ENCODE peak calls at places on chromosomes 11 and 22, in nine cellular contexts. B, Z, R, T, F, K, V, I and Y are unnamed samples.

GRCh38 chr11:64181506-64182411 is 4.2 kb upstream of the STIP1 start:
- DNase-seq in B (peak; percentile 94), Z (no peak), R (peak; percentile 88), T (peak; percentile 68), F (no peak), K (peak; percentile 93), V (peak; percentile 94), I (peak; percentile 91), Y (peak; percentile 97)

GRCh38 chr11:6757373-6757967 is 14.3 kb downstream of the OR2AG2 start:
- DNase-seq in B (peak; percentile 50), Z (no peak), R (peak; percentile 70), T (peak; percentile 48), F (peak; percentile 43), K (peak; percentile 63), V (peak; percentile 64), I (no peak), Y (peak; percentile 50)

GRCh38 chr11:84886344-84886743 is 740.8 kb downstream of the DLG2 start:
- DNase-seq in B (peak; percentile 8), Z (no peak), R (no peak), T (no peak), F (no peak), K (no peak), V (peak; percentile 33), I (no peak), Y (no peak)

GRCh38 chr11:96090711-96091110 is 166.8 kb upstream of the MTMR2 start:
- DNase-seq in B (no peak), Z (no peak), R (no peak), T (no peak), F (no peak), K (no peak), V (peak; percentile 77), I (no peak), Y (no peak)

GRCh38 chr11:129354688-129355087 is 21.0 kb upstream of the BARX2 start:
- DNase-seq in B (no peak), Z (no peak), R (no peak), T (no peak), F (no peak), K (no peak), V (no peak), I (no peak), Y (no peak)

GRCh38 chr11:102793677-102794290 is 4.2 kb downstream of the MMP1 start:
- DNase-seq in B (no peak), Z (no peak), R (no peak), T (no peak), F (no peak), K (no peak), V (no peak), I (no peak), Y (no peak)

GRCh38 chr11:88352139-88352538 is 14.6 kb upstream of the CTSC start:
- DNase-seq in B (no peak), Z (no peak), R (no peak), T (no peak), F (no peak), K (no peak), V (peak; percentile 57), I (no peak), Y (no peak)

GRCh38 chr11:1553808-1554594 is 18.1 kb downstream of the DUSP8 start:
- DNase-seq in B (no peak), Z (no peak), R (no peak), T (peak; percentile 68), F (no peak), K (peak; percentile 94), V (no peak), I (no peak), Y (peak; percentile 96)

GRCh38 chr11:119188887-119189286 is 3.6 kb downstream of the NHERF4 start:
- DNase-seq in B (no peak), Z (no peak), R (no peak), T (no peak), F (no peak), K (no peak), V (no peak), I (no peak), Y (no peak)

GRCh38 chr22:47260551-47260950 is 498.1 kb downstream of the TBC1D22A start:
- DNase-seq in B (no peak), Z (no peak), R (peak; percentile 93), T (no peak), F (no peak), K (no peak), V (no peak), I (no peak), Y (no peak)

GRCh38 chr11:67632982-67633755 is 3.4 kb upstream of the NUDT8 start:
- DNase-seq in B (no peak), Z (peak; percentile 61), R (no peak), T (no peak), F (no peak), K (no peak), V (no peak), I (peak; percentile 13), Y (no peak)

GRCh38 chr11:30919389-30920172 is 333.4 kb upstream of the MPPED2 start:
- DNase-seq in B (no peak), Z (no peak), R (peak; percentile 57), T (no peak), F (no peak), K (no peak), V (no peak), I (no peak), Y (no peak)

GRCh38 chr11:19345519-19345847 is 104.7 kb upstream of the E2F8 start:
- DNase-seq in B (no peak), Z (no peak), R (peak; percentile 77), T (peak; percentile 78), F (peak; percentile 38), K (no peak), V (no peak), I (no peak), Y (no peak)

GRCh38 chr11:10932976-10933375 is 75.1 kb upstream of the ZBED5 start:
- DNase-seq in B (no peak), Z (no peak), R (no peak), T (no peak), F (no peak), K (no peak), V (no peak), I (no peak), Y (no peak)

GRCh38 chr11:125886997-125887372 is 483 bp upstream of the HYLS1 start:
- DNase-seq in B (peak; percentile 30), Z (no peak), R (peak; percentile 68), T (no peak), F (no peak), K (no peak), V (peak; percentile 11), I (peak; percentile 46), Y (peak; percentile 19)

GRCh38 chr11:96143016-96143670 is 199.9 kb downstream of the MAML2 start:
- DNase-seq in B (no peak), Z (no peak), R (no peak), T (no peak), F (peak; percentile 20), K (no peak), V (no peak), I (no peak), Y (no peak)

GRCh38 chr11:122205036-122205435 is 89.0 kb upstream of the BLID start:
- DNase-seq in B (no peak), Z (no peak), R (no peak), T (no peak), F (no peak), K (no peak), V (peak; percentile 52), I (no peak), Y (no peak)

GRCh38 chr11:122202951-122203456 is 87.0 kb upstream of the BLID start:
- DNase-seq in B (peak; percentile 66), Z (peak; percentile 73), R (peak; percentile 46), T (peak; percentile 91), F (peak; percentile 50), K (peak; percentile 66), V (peak; percentile 69), I (peak; percentile 85), Y (peak; percentile 61)

GRCh38 chr11:122204206-122204605 is 88.2 kb upstream of the BLID start:
- DNase-seq in B (no peak), Z (no peak), R (no peak), T (no peak), F (no peak), K (no peak), V (peak; percentile 92), I (no peak), Y (no peak)

GRCh38 chr11:122201126-122201525 is 85.1 kb upstream of the BLID start:
- DNase-seq in B (no peak), Z (no peak), R (no peak), T (no peak), F (no peak), K (no peak), V (no peak), I (no peak), Y (no peak)

DNA sequence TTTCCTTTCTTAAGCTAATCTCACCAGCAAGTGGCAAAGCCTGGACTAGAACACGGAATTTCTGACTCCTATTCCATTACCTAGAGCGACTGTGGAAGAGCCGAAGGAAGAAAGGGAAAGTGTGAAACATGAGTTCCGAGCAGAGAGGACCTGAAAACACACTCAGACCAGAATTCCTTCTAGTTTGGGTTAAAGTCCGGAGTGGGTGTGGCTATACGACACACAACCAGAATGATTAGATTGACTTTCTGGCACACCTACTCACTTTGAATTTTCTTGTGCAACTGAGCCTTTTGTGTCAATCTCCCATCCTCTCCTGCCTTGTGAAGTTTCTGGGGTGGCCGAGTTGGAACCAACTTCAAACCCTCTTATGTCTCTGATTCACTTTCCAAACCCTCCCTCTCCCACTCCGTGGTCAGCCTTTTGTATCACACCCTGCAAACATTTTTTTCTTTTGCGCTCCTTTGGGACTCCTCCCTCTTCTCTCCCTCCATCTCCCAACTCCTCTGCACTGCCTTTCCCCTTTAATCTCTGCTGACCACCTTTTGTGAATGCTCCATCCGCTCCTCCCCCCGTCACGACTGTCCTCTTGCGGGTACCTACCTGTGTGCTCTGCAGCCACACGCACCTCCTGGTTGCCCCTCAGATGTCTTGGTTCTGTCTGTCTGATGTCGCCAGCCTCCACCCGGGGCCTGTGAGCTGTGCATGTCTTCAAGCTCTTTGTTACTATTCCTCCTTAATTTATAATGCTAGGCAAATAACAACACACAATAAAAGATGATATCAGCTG is 86.3 kb upstream of the BLID start:
- DNase-seq in B (no peak), Z (no peak), R (no peak), T (peak; percentile 53), F (no peak), K (no peak), V (peak; percentile 76), I (peak; percentile 30), Y (peak; percentile 27)
- H3K4me3 ChIP-seq in B (peak overlapping the region; percentile 39), Z (peak overlapping the region; percentile 24), R (no peak overlapping the region), T (no peak overlapping the region), F (no peak overlapping the region), K (peak overlapping the region; percentile 37), V (peak overlapping the region; percentile 60), I (peak overlapping the region; percentile 51), Y (no peak overlapping the region)

GRCh38 chr22:39997939-39998726 is 3.4 kb downstream of the FAM83F start:
- DNase-seq in B (no peak), Z (peak; percentile 79), R (no peak), T (peak; percentile 59), F (no peak), K (peak; percentile 83), V (no peak), I (no peak), Y (peak; percentile 80)
- H3K4me3 ChIP-seq in B (no peak overlapping the region), Z (no peak overlapping the region), R (no peak overlapping the region), T (peak overlapping the region; percentile 7), F (no peak overlapping the region), K (no peak overlapping the region), V (no peak overlapping the region), I (no peak overlapping the region), Y (no peak overlapping the region)

GRCh38 chr22:18970180-18970947 is 34.3 kb upstream of the PRODH start:
- DNase-seq in B (no peak), Z (no peak), R (no peak), T (peak; percentile 88), F (peak; percentile 49), K (no peak), V (no peak), I (no peak), Y (peak; percentile 40)
- H3K4me3 ChIP-seq in B (peak overlapping the region; percentile 35), Z (peak overlapping the region; percentile 85), R (peak overlapping the region; percentile 64), T (peak overlapping the region; percentile 68), F (peak overlapping the region; percentile 61), K (peak overlapping the region; percentile 81), V (peak overlapping the region; percentile 37), I (no peak overlapping the region), Y (peak overlapping the region; percentile 36)

GRCh38 chr22:35638408-35638807 is 9.8 kb upstream of the APOL6 start:
- DNase-seq in B (peak; percentile 91), Z (no peak), R (no peak), T (no peak), F (no peak), K (no peak), V (no peak), I (peak; percentile 91), Y (peak; percentile 42)
- H3K4me3 ChIP-seq in B (no peak overlapping the region), Z (no peak overlapping the region), R (no peak overlapping the region), T (no peak overlapping the region), F (no peak overlapping the region), K (no peak overlapping the region), V (no peak overlapping the region), I (no peak overlapping the region), Y (no peak overlapping the region)